ENCODE peak calls at places on chromosomes 11 and 22, in seven cellular contexts. M is upper lobe of left lung, R is retinal pigment epithelial cell, D is heart left ventricle, L is psoas muscle, N is ovary, Y is breast epithelium. Z is an unnamed sample.

GRCh38 chr11:44658451-44658850 is 68.3 kb upstream of the TSPAN18 start:
- DNase-seq in M (no peak), R (no peak), D (no peak), L (no peak), N (no peak), Y (no peak), Z (no peak)

GRCh38 chr11:24234822-24235508 is 261.9 kb upstream of the LUZP2 start:
- DNase-seq in M (no peak), R (peak; percentile 61), D (no peak), L (no peak), N (no peak), Y (no peak), Z (no peak)

GRCh38 chr11:46215208-46215931 is 62.1 kb upstream of the CREB3L1 start:
- DNase-seq in M (no peak), R (no peak), D (no peak), L (no peak), N (no peak), Y (no peak), Z (no peak)

GRCh38 chr22:21707677-21708076 is 27.9 kb downstream of the YPEL1 start:
- DNase-seq in M (no peak), R (no peak), D (no peak), L (no peak), N (no peak), Y (no peak), Z (no peak)

GRCh38 chr11:83711035-83711630 is 425.0 kb upstream of the CCDC90B start:
- DNase-seq in M (no peak), R (no peak), D (no peak), L (no peak), N (no peak), Y (no peak), Z (no peak)

GRCh38 chr22:43881091-43882061 is 10.4 kb downstream of the PNPLA5 start:
- DNase-seq in M (no peak), R (no peak), D (no peak), L (no peak), N (no peak), Y (peak; percentile 34), Z (no peak)

GRCh38 chr22:26027341-26027740 is 141.9 kb upstream of the SEZ6L start:
- DNase-seq in M (no peak), R (no peak), D (no peak), L (no peak), N (no peak), Y (no peak), Z (no peak)

GRCh38 chr11:91248199-91248807 is 976.3 kb upstream of the FAT3 start:
- DNase-seq in M (no peak), R (no peak), D (no peak), L (no peak), N (no peak), Y (no peak), Z (no peak)

GRCh38 chr11:117143390-117143789 is 697 bp upstream of the PAFAH1B2 start:
- DNase-seq in M (no peak), R (no peak), D (no peak), L (peak; percentile 34), N (peak; percentile 58), Y (no peak), Z (no peak)

GRCh38 chr11:350723-351255 is 18.5 kb upstream of the B4GALNT4 start:
- DNase-seq in M (no peak), R (peak; percentile 77), D (peak; percentile 34), L (no peak), N (peak; percentile 21), Y (peak; percentile 49), Z (no peak)

GRCh38 chr11:68186061-68186460 is 27.0 kb downstream of the KMT5B start:
- DNase-seq in M (no peak), R (no peak), D (no peak), L (no peak), N (no peak), Y (no peak), Z (no peak)

GRCh38 chr22:46587492-46588278 is 32.5 kb upstream of the GRAMD4 start:
- DNase-seq in M (peak; percentile 89), R (no peak), D (peak; percentile 80), L (no peak), N (no peak), Y (no peak), Z (no peak)

GRCh38 chr22:46684706-46685105 is 53.3 kb downstream of the CERK start:
- DNase-seq in M (no peak), R (no peak), D (no peak), L (no peak), N (no peak), Y (no peak), Z (no peak)

GRCh38 chr22:28021116-28021997 is 102.3 kb upstream of the PITPNB start:
- DNase-seq in M (no peak), R (no peak), D (no peak), L (no peak), N (no peak), Y (no peak), Z (no peak)

GRCh38 chr11:43579171-43579918 is 101.2 kb upstream of the HSD17B12 start:
- DNase-seq in M (peak; percentile 86), R (no peak), D (peak; percentile 62), L (no peak), N (no peak), Y (no peak), Z (no peak)

DNA sequence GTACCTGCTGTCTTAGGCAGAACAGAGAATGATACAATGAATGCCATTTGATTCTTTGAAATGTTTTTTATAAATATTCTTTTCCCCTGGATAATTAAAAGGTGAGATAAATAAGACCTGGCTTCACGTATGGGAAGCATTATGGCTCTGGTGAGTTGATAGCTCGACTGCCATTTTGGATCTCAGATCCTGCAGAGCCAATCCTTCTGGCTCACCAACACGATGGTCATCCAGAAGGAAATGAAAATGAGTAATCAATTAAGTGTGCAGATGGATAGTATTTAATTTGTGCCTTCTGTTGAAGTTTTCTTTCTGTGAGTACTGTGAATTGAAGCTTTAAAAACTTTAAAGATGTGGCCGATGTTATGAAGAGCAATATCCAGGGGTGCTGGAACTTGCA is 2.7 kb downstream of the TNRC6B start:
- DNase-seq in M (no peak), R (no peak), D (no peak), L (no peak), N (no peak), Y (no peak), Z (no peak)
- H3K4me3 ChIP-seq in M (peak overlapping the region; percentile 62), R (peak overlapping the region; percentile 100), D (no peak overlapping the region), L (peak overlapping the region; percentile 80), N (no peak overlapping the region), Y (no peak overlapping the region), Z (peak overlapping the region; percentile 83)

GRCh38 chr11:133160754-133161153 is 371.5 kb downstream of the OPCML start:
- DNase-seq in M (peak; percentile 32), R (no peak), D (no peak), L (no peak), N (no peak), Y (no peak), Z (no peak)

GRCh38 chr11:133162228-133162627 is 370.1 kb downstream of the OPCML start:
- DNase-seq in M (no peak), R (no peak), D (no peak), L (no peak), N (no peak), Y (no peak), Z (no peak)

GRCh38 chr11:133153031-133153430 is 379.3 kb downstream of the OPCML start:
- DNase-seq in M (peak; percentile 26), R (no peak), D (no peak), L (no peak), N (no peak), Y (no peak), Z (no peak)

DNA sequence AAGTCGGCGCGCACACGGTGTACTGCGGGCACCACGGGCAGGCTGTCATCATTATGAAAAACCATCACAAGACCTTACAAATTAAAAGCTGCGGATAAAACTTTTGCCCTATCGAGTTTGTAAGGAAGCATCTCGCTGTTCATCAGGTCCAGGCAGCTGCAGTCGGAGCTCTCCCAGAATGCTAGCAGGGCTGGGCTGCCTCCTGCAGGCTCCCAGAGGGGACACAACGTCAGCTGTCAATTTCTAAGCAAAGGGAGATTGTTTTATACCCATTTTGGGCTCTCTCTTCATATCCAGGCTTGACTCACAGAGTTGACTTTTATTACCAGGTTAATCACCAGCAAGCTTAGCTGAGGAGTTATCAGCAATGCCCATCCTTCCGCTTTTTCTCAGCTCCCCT is 375.1 kb downstream of the OPCML start:
- DNase-seq in M (no peak), R (no peak), D (no peak), L (no peak), N (no peak), Y (no peak), Z (no peak)
- TF ChIP-seq CTCF in M (no peak), R (no peak), D (peak; percentile 35), L (no peak), N (no peak), Y (no peak), Z (no peak)

GRCh38 chr11:26996056-26996455 is 2.1 kb downstream of the FIBIN start:
- DNase-seq in M (no peak), R (no peak), D (no peak), L (no peak), N (no peak), Y (no peak), Z (no peak)
- H3K4me3 ChIP-seq in M (peak overlapping the region; percentile 48), R (peak overlapping the region; percentile 53), D (no peak overlapping the region), L (peak overlapping the region; percentile 66), N (peak overlapping the region; percentile 64), Y (peak overlapping the region; percentile 52), Z (peak overlapping the region; percentile 90)

GRCh38 chr11:80155412-80156017 is 714.7 kb upstream of the TENM4 start:
- DNase-seq in M (no peak), R (no peak), D (no peak), L (no peak), N (no peak), Y (no peak), Z (no peak)
- TF ChIP-seq CTCF in M (no peak), R (peak; percentile 57), D (peak; percentile 52), L (peak; percentile 27), N (no peak), Y (no peak), Z (no peak)

Z was measured in coronary artery.